ENCODE peak calls at places on chromosomes 12 and 14, in six cellular contexts. W is HepG2, O is HCT116, I is K562, D is GM12878, G is NT2/D1. V is an unnamed sample.

GRCh38 chr12:106195638-106196037 is 52.2 kb downstream of the CKAP4 start:
- DNase-seq in I (no peak), D (no peak), O (no peak), G (no peak), W (peak; percentile 72), V (no peak)

GRCh38 chr14:75877292-75877691 is 104.5 kb downstream of the TGFB3 start:
- DNase-seq in O (no peak), W (no peak), I (no peak), G (no peak), D (no peak), V (no peak)

GRCh38 chr14:22432348-22432976 is 156.6 kb downstream of the DAD1 start:
- DNase-seq in I (no peak), D (no peak), O (peak; percentile 13), W (no peak), G (no peak), V (no peak)

GRCh38 chr12:94172973-94173372 is 24.6 kb downstream of the PLXNC1 start:
- DNase-seq in D (no peak), W (peak; percentile 94), I (no peak), G (no peak), O (no peak), V (no peak)

GRCh38 chr14:103871596-103872480 is 24.5 kb upstream of the PPP1R13B start:
- DNase-seq in O (no peak), W (no peak), I (peak; percentile 76), G (no peak), D (peak; percentile 12), V (peak; percentile 90)

GRCh38 chr12:62909340-62909739 is 25.6 kb downstream of the PPM1H start:
- DNase-seq in W (no peak), G (no peak), I (no peak), O (no peak), D (no peak), V (no peak)

GRCh38 chr14:21406213-21406612 is 22.4 kb upstream of the SUPT16H start:
- DNase-seq in W (no peak), I (no peak), O (no peak), G (no peak), D (no peak), V (no peak)

GRCh38 chr12:104596128-104596799 is 139.5 kb downstream of the CHST11 start:
- DNase-seq in W (no peak), D (no peak), G (no peak), I (no peak), O (no peak), V (no peak)

GRCh38 chr14:45041641-45042040 is 42.3 kb upstream of the PRPF39 start:
- DNase-seq in O (no peak), G (no peak), I (no peak), W (no peak), D (no peak), V (no peak)

GRCh38 chr14:63710497-63710896 is 17.4 kb downstream of the SGPP1 start:
- DNase-seq in I (no peak), D (no peak), W (no peak), O (no peak), G (no peak), V (no peak)

DNA sequence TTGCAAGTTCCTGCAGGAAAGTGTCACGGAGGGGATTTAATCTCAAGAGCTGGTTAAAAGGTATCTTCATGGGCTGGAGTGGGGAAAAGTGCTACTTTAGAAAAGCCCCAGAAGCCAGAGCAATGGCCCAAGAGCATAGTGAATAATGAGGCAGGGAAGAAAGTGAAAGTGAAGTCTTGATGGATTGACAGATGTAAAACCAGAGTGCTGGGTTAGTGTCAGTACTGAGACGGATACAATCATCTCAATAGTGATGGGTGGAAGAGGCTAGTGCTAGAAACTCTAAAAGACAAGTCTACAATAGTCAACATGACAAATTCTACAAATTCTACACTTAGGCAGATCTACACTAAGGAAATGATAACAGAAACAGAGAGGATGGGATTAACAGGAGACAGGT is 68.1 kb downstream of the CIT start:
- DNase-seq in D (no peak), O (no peak), W (no peak), I (no peak), G (no peak), V (no peak)
- TF ChIP-seq YY1 in D (no peak), O (no peak), W (no peak), I (no peak), G (no peak), V (no peak)

GRCh38 chr14:91293281-91293680 is 48.8 kb upstream of the GPR68 start:
- DNase-seq in O (no peak), G (no peak), D (no peak), I (no peak), W (no peak), V (no peak)
- H3K36me3 ChIP-seq in O (no peaks in the 10 kb centered on the region), G (peaks cover 58% of the 10 kb centered on the region), D (peaks cover 45% of the 10 kb centered on the region), I (peaks cover 58% of the 10 kb centered on the region), W (peaks cover 15% of the 10 kb centered on the region), V (peaks cover 37% of the 10 kb centered on the region)

DNA sequence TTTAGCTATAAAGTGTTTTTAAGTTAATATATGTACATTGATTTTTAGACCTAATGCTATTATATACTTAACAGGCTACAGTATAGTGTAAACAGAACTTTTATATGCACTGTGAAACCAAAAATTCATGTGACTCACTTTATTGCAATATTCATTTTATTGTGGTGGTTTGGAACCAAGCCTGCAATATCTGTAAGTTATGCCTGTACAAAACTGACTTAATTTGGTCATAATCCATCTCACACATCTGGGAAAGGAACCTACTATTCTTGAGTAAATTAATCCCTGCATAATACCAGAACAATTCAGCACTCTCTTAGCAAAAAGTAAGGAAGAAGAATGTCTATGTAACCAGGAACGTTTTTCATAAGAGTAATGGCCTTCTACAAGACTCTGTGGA is 390.8 kb downstream of the SYT1 start:
- DNase-seq in O (no peak), D (no peak), I (no peak), G (no peak), W (no peak), V (no peak)
- TF ChIP-seq ZNF274 in O (no peak), D (no peak), I (no peak), G (no peak), W (no peak), V (no peak)

DNA sequence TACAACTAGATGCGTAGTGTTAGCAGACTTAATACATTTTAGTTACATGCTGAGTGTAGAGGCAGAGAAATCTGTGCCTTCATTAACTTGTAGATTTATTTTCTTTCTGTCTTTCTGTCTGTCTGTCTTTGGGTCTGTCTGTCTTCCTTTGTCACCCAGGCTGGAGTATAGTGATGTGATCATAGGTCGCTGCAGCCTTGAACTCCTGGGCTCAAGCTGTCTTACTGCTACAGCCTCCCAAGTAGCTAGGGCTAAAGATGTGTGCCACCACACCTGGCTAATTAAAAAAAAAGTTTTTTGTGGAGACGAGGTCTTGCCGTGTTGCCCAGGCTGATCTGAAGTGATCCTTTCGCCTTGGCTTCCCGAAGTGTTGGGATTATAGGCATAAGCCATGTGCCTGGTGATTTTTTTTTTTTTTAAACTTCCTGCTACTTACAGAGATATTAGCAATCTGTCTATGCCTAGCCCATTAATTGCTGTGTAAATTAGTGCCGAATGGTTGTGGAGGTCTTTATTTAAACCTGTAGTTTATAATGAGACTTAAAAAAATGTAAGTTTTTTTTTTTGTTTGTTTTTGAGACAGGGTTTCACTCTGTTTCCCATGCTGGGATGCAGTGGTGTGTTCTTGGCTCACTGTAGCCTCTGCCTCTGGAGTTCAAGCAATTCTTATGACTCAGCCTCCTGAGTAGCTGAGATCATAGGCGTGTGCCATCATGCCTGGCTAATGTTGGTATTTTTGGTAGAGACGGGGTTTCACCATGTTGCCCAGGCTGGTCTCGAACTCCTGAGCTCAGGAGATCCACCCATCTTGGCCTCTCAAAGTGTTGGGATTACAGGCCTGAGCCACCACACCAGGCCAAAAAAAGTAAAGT is 22.8 kb downstream of the ERC1 start:
- DNase-seq in G (no peak), I (no peak), O (peak; percentile 66), D (no peak), W (no peak), V (no peak)
- TF ChIP-seq YY1 in G (no peak), I (no peak), O (no peak), D (no peak), W (no peak), V (no peak)

DNA sequence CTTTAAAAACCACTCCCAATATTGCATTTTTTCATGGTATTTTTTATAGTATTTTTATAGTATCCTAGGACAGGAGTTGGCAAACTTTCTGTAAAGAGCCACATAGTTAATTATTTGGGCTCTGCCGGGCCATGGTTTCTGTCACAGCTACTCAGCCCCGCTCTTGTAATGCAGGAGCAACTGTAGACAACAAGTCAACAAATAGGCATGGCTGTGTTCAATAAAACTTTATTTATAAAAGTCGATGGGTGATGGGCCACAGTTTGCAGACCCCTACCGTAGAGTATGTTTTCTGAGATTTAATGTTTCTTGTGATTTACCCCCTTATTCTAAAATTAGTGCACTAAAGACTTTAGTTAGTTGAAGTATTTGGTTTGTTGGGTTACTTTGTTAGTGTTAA is 25.5 kb downstream of the MDM2 start:
- DNase-seq in D (no peak), W (no peak), O (no peak), G (no peak), I (no peak), V (no peak)
- H3K36me3 ChIP-seq in D (peaks cover 47% of the 10 kb centered on the region), W (peaks cover 20% of the 10 kb centered on the region), O (peaks cover 47% of the 10 kb centered on the region), G (peaks cover 84% of the 10 kb centered on the region), I (peaks cover 92% of the 10 kb centered on the region), V (peaks cover 86% of the 10 kb centered on the region)

DNA sequence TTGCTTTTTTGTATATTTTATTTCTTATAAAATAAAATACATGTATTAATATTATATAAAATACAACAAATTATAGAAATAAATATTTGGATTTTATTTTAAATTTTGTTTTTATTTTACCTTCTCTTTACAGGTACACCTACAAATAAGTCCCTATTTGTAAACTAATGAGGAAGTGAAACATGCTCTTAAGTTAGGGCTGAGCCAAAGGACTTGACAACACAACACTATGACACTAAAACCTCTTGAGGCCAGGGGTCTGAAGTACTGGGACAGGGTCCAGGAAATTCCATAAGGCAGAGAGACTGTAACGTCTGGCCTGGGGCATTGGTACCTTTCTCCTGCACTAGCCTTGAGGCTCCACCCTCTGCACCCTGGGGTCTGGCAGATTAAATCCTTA is 293.2 kb downstream of the FOXN3 start:
- DNase-seq in W (no peak), O (no peak), I (no peak), D (no peak), G (no peak), V (no peak)
- TF ChIP-seq ZNF274 in W (no peak), O (no peak), I (no peak), D (no peak), G (no peak), V (no peak)

DNA sequence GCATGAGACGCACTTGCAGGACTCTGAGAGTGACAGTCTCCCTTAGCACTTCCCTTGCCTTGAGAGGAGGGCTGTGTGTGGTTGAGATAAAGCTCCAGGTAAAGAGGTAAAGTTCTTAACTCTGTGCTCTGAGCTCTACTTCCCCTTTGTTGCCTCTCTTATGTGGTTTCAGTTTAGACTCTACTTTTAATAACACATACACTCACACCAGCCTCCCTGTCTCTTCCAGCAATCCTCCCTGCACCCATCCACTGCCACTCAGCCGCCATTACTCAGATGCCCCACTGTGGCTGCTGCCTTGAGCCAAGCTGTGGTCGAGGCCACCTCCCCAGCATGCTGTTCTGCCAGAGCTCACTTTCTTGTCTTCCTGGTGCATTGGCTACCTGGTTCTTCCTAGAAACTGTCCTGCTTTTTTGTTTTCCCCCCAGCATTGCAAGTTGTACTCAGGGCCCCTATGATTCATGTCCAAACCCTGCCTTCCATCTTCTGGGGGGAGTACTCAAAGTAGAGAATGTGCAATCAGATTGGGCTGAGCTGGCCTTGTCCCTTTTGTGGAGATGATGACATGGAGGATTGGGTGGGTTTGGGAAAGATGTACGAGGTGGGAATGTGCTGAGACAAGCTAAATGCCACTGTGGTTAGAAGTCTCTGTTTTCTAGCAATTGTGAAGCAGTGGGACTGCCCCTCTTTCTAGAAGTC is 115.5 kb upstream of the PARP11 start:
- DNase-seq in G (no peak), O (no peak), D (peak; percentile 36), W (no peak), I (no peak), V (no peak)
- TF ChIP-seq YY1 in G (no peak), O (no peak), D (peak; percentile 54), W (no peak), I (no peak), V (no peak)

V was measured in H1.